ENCODE peak calls at places on chromosome 16, in six cellular contexts. One of them, this sample, is unnamed.

GRCh38 chr16:52597772-52598483 is 51.0 kb upstream of the TOX3 start:
- DNase-seq in uterus: no peak
- DNase-seq in stomach: peak; percentile 56
- DNase-seq in cardiac muscle cell: no peak
- DNase-seq in Panc1: no peak
- DNase-seq in HCT116: no peak
- DNase-seq in this sample: no peak

GRCh38 chr16:57348361-57348760 is 10.2 kb upstream of the CCL22 start:
- DNase-seq in uterus: no peak
- DNase-seq in stomach: no peak
- DNase-seq in cardiac muscle cell: no peak
- DNase-seq in Panc1: no peak
- DNase-seq in HCT116: no peak
- DNase-seq in this sample: no peak

GRCh38 chr16:70391881-70392481 is 45.3 kb downstream of the DDX19A start:
- DNase-seq in uterus: peak; percentile 55
- DNase-seq in stomach: no peak
- DNase-seq in cardiac muscle cell: no peak
- DNase-seq in Panc1: no peak
- DNase-seq in HCT116: no peak
- DNase-seq in this sample: no peak

GRCh38 chr16:90046971-90047713 is 27.9 kb upstream of the DBNDD1 start:
- DNase-seq in uterus: peak; percentile 84
- DNase-seq in stomach: peak; percentile 80
- DNase-seq in cardiac muscle cell: peak; percentile 54
- DNase-seq in Panc1: no peak
- DNase-seq in HCT116: no peak
- DNase-seq in this sample: no peak

GRCh38 chr16:30429678-30430427 is at the start of gene DCTPP1:
- DNase-seq in uterus: peak; percentile 97
- DNase-seq in stomach: peak; percentile 96
- DNase-seq in cardiac muscle cell: peak; percentile 99
- DNase-seq in Panc1: peak; percentile 99
- DNase-seq in HCT116: peak; percentile 99
- DNase-seq in this sample: peak; percentile 100

GRCh38 chr16:10578474-10579316 is 1.7 kb downstream of the EMP2 start:
- DNase-seq in uterus: peak; percentile 15
- DNase-seq in stomach: peak; percentile 39
- DNase-seq in cardiac muscle cell: peak; percentile 28
- DNase-seq in Panc1: no peak
- DNase-seq in HCT116: no peak
- DNase-seq in this sample: peak; percentile 25

GRCh38 chr16:46787909-46788308 is 39.8 kb upstream of the MYLK3 start:
- DNase-seq in uterus: no peak
- DNase-seq in stomach: no peak
- DNase-seq in cardiac muscle cell: no peak
- DNase-seq in Panc1: no peak
- DNase-seq in HCT116: no peak
- DNase-seq in this sample: no peak

GRCh38 chr16:77723108-77723514 is 797 bp downstream of the NUDT7 start:
- DNase-seq in uterus: peak; percentile 18
- DNase-seq in stomach: no peak
- DNase-seq in cardiac muscle cell: peak; percentile 2
- DNase-seq in Panc1: no peak
- DNase-seq in HCT116: no peak
- DNase-seq in this sample: no peak

GRCh38 chr16:83928341-83929055 is 24.5 kb upstream of the OSGIN1 start:
- DNase-seq in uterus: no peak
- DNase-seq in stomach: no peak
- DNase-seq in cardiac muscle cell: no peak
- DNase-seq in Panc1: no peak
- DNase-seq in HCT116: no peak
- DNase-seq in this sample: peak; percentile 81

GRCh38 chr16:71409038-71409775 is 32.6 kb downstream of the TLE7 start:
- DNase-seq in uterus: no peak
- DNase-seq in stomach: no peak
- DNase-seq in cardiac muscle cell: no peak
- DNase-seq in Panc1: no peak
- DNase-seq in HCT116: no peak
- DNase-seq in this sample: no peak

GRCh38 chr16:67109407-67110135 is at the start of gene PHAF1:
- DNase-seq in uterus: peak; percentile 90
- DNase-seq in stomach: peak; percentile 96
- DNase-seq in cardiac muscle cell: peak; percentile 95
- DNase-seq in Panc1: no peak
- DNase-seq in HCT116: peak; percentile 71
- DNase-seq in this sample: peak; percentile 82

GRCh38 chr16:73289232-73289631 is 241.3 kb upstream of the ZFHX3 start:
- DNase-seq in uterus: no peak
- DNase-seq in stomach: no peak
- DNase-seq in cardiac muscle cell: no peak
- DNase-seq in Panc1: no peak
- DNase-seq in HCT116: no peak
- DNase-seq in this sample: no peak

GRCh38 chr16:23508589-23509440 is 1.5 kb downstream of the GGA2 start:
- DNase-seq in uterus: no peak
- DNase-seq in stomach: no peak
- DNase-seq in cardiac muscle cell: peak; percentile 41
- DNase-seq in Panc1: no peak
- DNase-seq in HCT116: no peak
- DNase-seq in this sample: no peak

GRCh38 chr16:58501242-58502131 is 1.5 kb downstream of the NDRG4 start:
- DNase-seq in uterus: no peak
- DNase-seq in stomach: peak; percentile 51
- DNase-seq in cardiac muscle cell: peak; percentile 79
- DNase-seq in Panc1: no peak
- DNase-seq in HCT116: no peak
- DNase-seq in this sample: no peak

GRCh38 chr16:83913234-83913633 is 14.3 kb downstream of the MLYCD start:
- DNase-seq in uterus: no peak
- DNase-seq in stomach: no peak
- DNase-seq in cardiac muscle cell: no peak
- DNase-seq in Panc1: no peak
- DNase-seq in HCT116: no peak
- DNase-seq in this sample: no peak

GRCh38 chr16:75105306-75106061 is 11.1 kb downstream of the LDHD start:
- DNase-seq in uterus: peak; percentile 77
- DNase-seq in stomach: no peak
- DNase-seq in cardiac muscle cell: no peak
- DNase-seq in Panc1: no peak
- DNase-seq in HCT116: no peak
- DNase-seq in this sample: no peak

GRCh38 chr16:88340755-88341150 is 42.0 kb upstream of the ZNF469 start:
- DNase-seq in uterus: no peak
- DNase-seq in stomach: no peak
- DNase-seq in cardiac muscle cell: no peak
- DNase-seq in Panc1: no peak
- DNase-seq in HCT116: no peak
- DNase-seq in this sample: no peak

GRCh38 chr16:53817812-53818211 is 113.9 kb downstream of the FTO start:
- DNase-seq in uterus: no peak
- DNase-seq in stomach: no peak
- DNase-seq in cardiac muscle cell: no peak
- DNase-seq in Panc1: no peak
- DNase-seq in HCT116: no peak
- DNase-seq in this sample: no peak

GRCh38 chr16:48434653-48435318 is 49.6 kb upstream of the SIAH1 start:
- DNase-seq in uterus: no peak
- DNase-seq in stomach: no peak
- DNase-seq in cardiac muscle cell: no peak
- DNase-seq in Panc1: no peak
- DNase-seq in HCT116: no peak
- DNase-seq in this sample: no peak

GRCh38 chr16:54699656-54700055 is 231.0 kb upstream of the IRX5 start:
- DNase-seq in uterus: no peak
- DNase-seq in stomach: no peak
- DNase-seq in cardiac muscle cell: no peak
- DNase-seq in Panc1: no peak
- DNase-seq in HCT116: no peak
- DNase-seq in this sample: no peak

GRCh38 chr16:82370282-82370681 is 200.3 kb upstream of the MPHOSPH6 start:
- DNase-seq in uterus: no peak
- DNase-seq in stomach: no peak
- DNase-seq in cardiac muscle cell: no peak
- DNase-seq in Panc1: no peak
- DNase-seq in HCT116: no peak
- DNase-seq in this sample: no peak

GRCh38 chr16:82364690-82365089 is 194.7 kb upstream of the MPHOSPH6 start:
- DNase-seq in uterus: no peak
- DNase-seq in stomach: no peak
- DNase-seq in cardiac muscle cell: no peak
- DNase-seq in Panc1: no peak
- DNase-seq in HCT116: no peak
- DNase-seq in this sample: no peak

GRCh38 chr16:82363026-82363816 is 193.2 kb upstream of the MPHOSPH6 start:
- DNase-seq in uterus: no peak
- DNase-seq in stomach: no peak
- DNase-seq in cardiac muscle cell: peak; percentile 45
- DNase-seq in Panc1: no peak
- DNase-seq in HCT116: no peak
- DNase-seq in this sample: no peak

GRCh38 chr16:82366462-82366861 is 196.4 kb upstream of the MPHOSPH6 start:
- DNase-seq in uterus: no peak
- DNase-seq in stomach: no peak
- DNase-seq in cardiac muscle cell: no peak
- DNase-seq in Panc1: no peak
- DNase-seq in HCT116: no peak
- DNase-seq in this sample: no peak

GRCh38 chr16:82368041-82368440 is 198.0 kb upstream of the MPHOSPH6 start:
- DNase-seq in uterus: no peak
- DNase-seq in stomach: peak; percentile 66
- DNase-seq in cardiac muscle cell: peak; percentile 44
- DNase-seq in Panc1: no peak
- DNase-seq in HCT116: peak; percentile 38
- DNase-seq in this sample: no peak
- TF ChIP-seq CTCF in uterus: no peak
- TF ChIP-seq CTCF in stomach: no peak
- TF ChIP-seq CTCF in cardiac muscle cell: peak; percentile 13
- TF ChIP-seq CTCF in Panc1: peak; percentile 31
- TF ChIP-seq CTCF in HCT116: peak; percentile 58
- TF ChIP-seq CTCF in this sample: peak; percentile 44

GRCh38 chr16:22206847-22207714 is 1.0 kb downstream of the EEF2K start:
- DNase-seq in uterus: peak; percentile 74
- DNase-seq in stomach: peak; percentile 88
- DNase-seq in cardiac muscle cell: peak; percentile 46
- DNase-seq in Panc1: no peak
- DNase-seq in HCT116: no peak
- DNase-seq in this sample: peak; percentile 45
- H3K27ac ChIP-seq in uterus: peak overlapping the region; percentile 90
- H3K27ac ChIP-seq in stomach: peak overlapping the region; percentile 80
- H3K27ac ChIP-seq in cardiac muscle cell: no peak overlapping the region
- H3K27ac ChIP-seq in Panc1: peak overlapping the region; percentile 60
- H3K27ac ChIP-seq in HCT116: peak overlapping the region; percentile 85
- H3K27ac ChIP-seq in this sample: no peak overlapping the region

DNA sequence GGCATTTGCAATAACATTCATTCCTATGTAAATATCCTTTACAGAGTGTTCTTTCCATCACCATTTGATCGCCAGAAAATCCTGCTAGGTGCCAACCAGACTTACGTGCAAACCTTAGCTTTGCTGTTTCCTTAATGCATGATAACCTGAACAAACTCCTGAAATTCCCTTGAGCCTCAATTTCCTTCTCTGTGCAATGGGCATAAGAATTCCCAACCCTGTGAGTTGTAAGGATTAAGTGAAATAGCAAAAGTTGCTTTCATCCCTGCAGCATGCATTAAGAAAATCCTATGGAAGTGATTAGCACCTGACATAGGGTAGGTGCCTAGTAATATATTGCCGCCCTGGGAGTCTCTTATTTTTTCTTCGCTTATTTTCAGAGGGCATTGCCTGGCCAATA is 272.7 kb downstream of the MAF start:
- DNase-seq in uterus: no peak
- DNase-seq in stomach: no peak
- DNase-seq in cardiac muscle cell: no peak
- DNase-seq in Panc1: no peak
- DNase-seq in HCT116: no peak
- DNase-seq in this sample: no peak
- H3K4me1 ChIP-seq in uterus: no peaks in the 10 kb centered on the region
- H3K4me1 ChIP-seq in stomach: peaks cover 18% of the 10 kb centered on the region
- H3K4me1 ChIP-seq in cardiac muscle cell: no peaks in the 10 kb centered on the region
- H3K4me1 ChIP-seq in Panc1: no peaks in the 10 kb centered on the region
- H3K4me1 ChIP-seq in HCT116: no peaks in the 10 kb centered on the region
- H3K4me1 ChIP-seq in this sample: no peaks in the 10 kb centered on the region

GRCh38 chr16:20773679-20774078 is 9.9 kb downstream of the ACSM3 start:
- DNase-seq in uterus: no peak
- DNase-seq in stomach: no peak
- DNase-seq in cardiac muscle cell: no peak
- DNase-seq in Panc1: no peak
- DNase-seq in HCT116: no peak
- DNase-seq in this sample: no peak

GRCh38 chr16:20774703-20775362 is 11.0 kb downstream of the ACSM3 start:
- DNase-seq in uterus: no peak
- DNase-seq in stomach: peak; percentile 85
- DNase-seq in cardiac muscle cell: peak; percentile 79
- DNase-seq in Panc1: peak; percentile 73
- DNase-seq in HCT116: peak; percentile 68
- DNase-seq in this sample: peak; percentile 58
- TF ChIP-seq CTCF in uterus: no peak
- TF ChIP-seq CTCF in stomach: peak; percentile 37
- TF ChIP-seq CTCF in cardiac muscle cell: peak; percentile 85
- TF ChIP-seq CTCF in Panc1: peak; percentile 90
- TF ChIP-seq CTCF in HCT116: peak; percentile 93
- TF ChIP-seq CTCF in this sample: peak; percentile 78

GRCh38 chr16:17377360-17378324 is 93.1 kb downstream of the XYLT1 start:
- DNase-seq in uterus: peak; percentile 52
- DNase-seq in stomach: no peak
- DNase-seq in cardiac muscle cell: no peak
- DNase-seq in Panc1: no peak
- DNase-seq in HCT116: no peak
- DNase-seq in this sample: no peak
- H3K27ac ChIP-seq in uterus: peak overlapping the region; percentile 77
- H3K27ac ChIP-seq in stomach: no peak overlapping the region
- H3K27ac ChIP-seq in cardiac muscle cell: peak overlapping the region; percentile 95
- H3K27ac ChIP-seq in Panc1: no peak overlapping the region
- H3K27ac ChIP-seq in HCT116: no peak overlapping the region
- H3K27ac ChIP-seq in this sample: no peak overlapping the region

DNA sequence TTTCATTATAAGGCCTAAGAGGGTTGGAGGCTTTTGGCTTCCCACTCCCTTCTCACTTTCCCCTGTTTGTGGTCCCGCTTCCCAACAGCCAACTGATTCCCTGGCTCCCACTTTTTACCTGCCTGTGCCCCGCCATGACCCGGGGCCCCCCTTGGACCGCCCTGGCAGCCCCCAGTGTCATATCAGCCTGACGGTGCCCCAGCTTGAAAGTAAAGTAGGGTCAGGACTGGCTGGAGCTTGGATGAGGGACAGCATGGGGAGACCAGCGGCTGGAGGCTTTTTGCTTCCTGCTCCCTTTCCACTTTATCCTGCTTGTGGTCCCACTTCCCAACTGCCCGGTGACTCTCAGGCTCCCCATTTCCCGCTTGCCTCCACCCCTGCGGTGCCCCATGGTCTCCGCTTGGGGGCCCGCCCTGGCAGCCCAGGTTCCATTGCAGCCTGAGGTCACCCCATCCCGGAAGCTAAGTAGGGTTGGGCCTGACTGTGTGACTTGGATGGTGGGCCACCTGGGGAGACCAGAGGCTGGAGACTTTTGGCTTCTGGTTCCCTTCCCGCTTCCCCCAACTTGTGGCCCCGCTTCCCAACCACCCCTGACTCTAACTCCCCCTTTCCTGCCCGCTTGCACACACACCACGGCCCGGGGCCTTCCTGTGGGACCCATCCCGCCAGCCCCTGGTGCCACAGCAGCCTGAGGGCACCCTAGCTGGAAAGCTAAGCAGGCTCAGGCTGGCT is 2274.7 kb downstream of the TP53TG3F start:
- DNase-seq in uterus: no peak
- DNase-seq in stomach: no peak
- DNase-seq in cardiac muscle cell: no peak
- DNase-seq in Panc1: no peak
- DNase-seq in HCT116: no peak
- DNase-seq in this sample: no peak
- H3K4me1 ChIP-seq in uterus: no peaks in the 10 kb centered on the region
- H3K4me1 ChIP-seq in stomach: no peaks in the 10 kb centered on the region
- H3K4me1 ChIP-seq in cardiac muscle cell: no peaks in the 10 kb centered on the region
- H3K4me1 ChIP-seq in Panc1: no peaks in the 10 kb centered on the region
- H3K4me1 ChIP-seq in HCT116: peaks cover 5% of the 10 kb centered on the region
- H3K4me1 ChIP-seq in this sample: no peaks in the 10 kb centered on the region

This sample was measured in foreskin keratinocyte.